ENCODE peak calls at places on chromosomes 16 and 17, in seven cellular contexts. Z, L, U, G, P, V and A are unnamed samples.

GRCh38 chr17:27414686-27415085 is 41.6 kb upstream of the KSR1 start:
- DNase-seq in Z (no peak), L (no peak), U (no peak), G (no peak), P (no peak), V (no peak), A (no peak)

GRCh38 chr17:77186141-77186604 is 45.4 kb downstream of the SEC14L1 start:
- DNase-seq in Z (no peak), L (no peak), U (no peak), G (peak), P (no peak), V (no peak), A (peak)

GRCh38 chr17:17892009-17892408 is 55.2 kb upstream of the SREBF1 start:
- DNase-seq in Z (no peak), L (no peak), U (no peak), G (no peak), P (no peak), V (no peak), A (no peak)

GRCh38 chr17:34306466-34306865 is 12.8 kb upstream of the CCL8 start:
- DNase-seq in Z (peak), L (no peak), U (no peak), G (peak), P (peak), V (peak), A (no peak)

GRCh38 chr17:7927596-7927995 is 2.1 kb downstream of the KCNAB3 start:
- DNase-seq in Z (no peak), L (no peak), U (peak), G (no peak), P (no peak), V (no peak), A (no peak)

GRCh38 chr16:10077861-10078260 is 104.4 kb downstream of the GRIN2A start:
- DNase-seq in Z (no peak), L (no peak), U (no peak), G (no peak), P (no peak), V (no peak), A (no peak)

GRCh38 chr16:15403392-15403995 is 7.9 kb downstream of the MPV17L start:
- DNase-seq in Z (no peak), L (no peak), U (no peak), G (no peak), P (no peak), V (peak), A (no peak)

GRCh38 chr16:70753694-70754325 is 47.1 kb downstream of the VAC14 start:
- DNase-seq in Z (no peak), L (no peak), U (no peak), G (no peak), P (no peak), V (no peak), A (no peak)

GRCh38 chr17:43591750-43592562 is 45.8 kb upstream of the ETV4 start:
- DNase-seq in Z (no peak), L (no peak), U (no peak), G (peak), P (no peak), V (peak), A (no peak)

GRCh38 chr17:40453881-40454630 is 10.8 kb downstream of the IGFBP4 start:
- DNase-seq in Z (no peak), L (no peak), U (no peak), G (no peak), P (no peak), V (no peak), A (no peak)

GRCh38 chr17:82055023-82055964 is 3.6 kb downstream of the GPS1 start:
- DNase-seq in Z (no peak), L (no peak), U (no peak), G (no peak), P (peak), V (no peak), A (no peak)

GRCh38 chr16:4316103-4316731 is 350 bp downstream of the GLIS2 start:
- DNase-seq in Z (no peak), L (peak), U (no peak), G (no peak), P (no peak), V (peak), A (peak)

GRCh38 chr16:50848755-50849514 is 107.0 kb downstream of the CYLD start:
- DNase-seq in Z (no peak), L (no peak), U (no peak), G (no peak), P (no peak), V (no peak), A (no peak)

GRCh38 chr16:85197611-85198566 is 85.6 kb upstream of the CIBAR2 start:
- DNase-seq in Z (no peak), L (no peak), U (no peak), G (no peak), P (no peak), V (no peak), A (no peak)

GRCh38 chr17:80361495-80362220 is 53.3 kb upstream of the ENDOV start:
- DNase-seq in Z (no peak), L (peak), U (no peak), G (no peak), P (no peak), V (no peak), A (peak)

GRCh38 chr17:385195-385835 is 32.7 kb upstream of the RPH3AL start:
- DNase-seq in Z (no peak), L (peak), U (no peak), G (peak), P (peak), V (no peak), A (peak)

GRCh38 chr17:69335018-69335417 is 8.1 kb upstream of the ABCA5 start:
- DNase-seq in Z (peak), L (no peak), U (no peak), G (no peak), P (no peak), V (peak), A (no peak)

GRCh38 chr17:47295037-47295873 is 28.5 kb upstream of the EFCAB13 start:
- DNase-seq in Z (no peak), L (no peak), U (no peak), G (no peak), P (no peak), V (no peak), A (no peak)

GRCh38 chr17:53631486-53631885 is 191.2 kb upstream of the KIF2B start:
- DNase-seq in Z (no peak), L (no peak), U (no peak), G (no peak), P (no peak), V (no peak), A (no peak)

GRCh38 chr17:49450735-49451134 is 36.1 kb upstream of the PHB1 start:
- DNase-seq in Z (no peak), L (no peak), U (no peak), G (no peak), P (no peak), V (no peak), A (no peak)

GRCh38 chr17:32341141-32341856 is 674 bp downstream of the C17orf75 start:
- DNase-seq in Z (no peak), L (no peak), U (no peak), G (no peak), P (peak), V (no peak), A (peak)

GRCh38 chr16:64455275-64455674 is 666.6 kb downstream of the CDH11 start:
- DNase-seq in Z (peak), L (no peak), U (no peak), G (no peak), P (no peak), V (peak), A (no peak)